ENCODE peak calls at places on chromosomes 13 and 19, in four cellular contexts. O is fibroblast of lung, K is WTC11, P is progenitor cell of endocrine pancreas. Z is an unnamed sample.

GRCh38 chr19:35513231-35513974 is at the start of gene DMKN:
- DNase-seq in O (peak), P (no peak), K (no peak), Z (no peak)

GRCh38 chr13:97004096-97004876 is 10.0 kb upstream of the OXGR1 start:
- DNase-seq in O (peak), P (no peak), K (no peak), Z (no peak)

GRCh38 chr13:60019119-60019993 is 144.4 kb downstream of the DIAPH3 start:
- DNase-seq in K (no peak), O (peak), P (no peak), Z (no peak)

GRCh38 chr13:30421093-30422055 is 919 bp upstream of the UBE2L5 start:
- DNase-seq in K (peak), P (peak), O (peak), Z (peak)

GRCh38 chr19:18385359-18385674 is 641 bp upstream of the GDF15 start:
- DNase-seq in O (no peak), K (no peak), P (no peak), Z (no peak)

GRCh38 chr13:75636339-75637095 is 387 bp downstream of the LMO7 start:
- DNase-seq in K (peak), O (peak), P (peak), Z (peak)

GRCh38 chr13:53775807-53776206 is 747.2 kb downstream of the OLFM4 start:
- DNase-seq in K (no peak), O (no peak), P (no peak), Z (no peak)

GRCh38 chr13:48334534-48335127 is 31.1 kb downstream of the RB1 start:
- DNase-seq in P (no peak), K (no peak), O (peak), Z (no peak)

GRCh38 chr19:39582442-39582841 is 19.9 kb upstream of the LGALS13 start:
- DNase-seq in K (no peak), O (no peak), P (no peak), Z (no peak)

GRCh38 chr13:42652642-42653415 is 78.9 kb downstream of the TNFSF11 start:
- DNase-seq in P (no peak), K (no peak), O (no peak), Z (no peak)

GRCh38 chr13:24650157-24650556 is 30.1 kb upstream of the ATP12A start:
- DNase-seq in K (no peak), O (peak), P (no peak), Z (no peak)

GRCh38 chr13:92074658-92075057 is 676.2 kb downstream of the GPC5 start:
- DNase-seq in K (peak), O (peak), P (no peak), Z (no peak)

GRCh38 chr19:2385053-2385721 is 25.1 kb downstream of the TMPRSS9 start:
- DNase-seq in P (no peak), K (peak), O (peak), Z (peak)

GRCh38 chr13:73299787-73300186 is 241.0 kb downstream of the KLF5 start:
- DNase-seq in P (no peak), K (no peak), O (no peak), Z (no peak)

GRCh38 chr13:102580552-102581169 is 16.1 kb upstream of the TPP2 start:
- DNase-seq in P (no peak), K (no peak), O (peak), Z (no peak)

GRCh38 chr19:4521170-4521887 is 3.0 kb upstream of the PLIN4 start:
- DNase-seq in K (no peak), P (no peak), O (no peak), Z (no peak)

GRCh38 chr13:28438067-28438466 is 56.9 kb downstream of the FLT1 start:
- DNase-seq in O (no peak), P (no peak), K (no peak), Z (no peak)

GRCh38 chr13:44854264-44855060 is 134.8 kb downstream of the NUFIP1 start:
- DNase-seq in O (no peak), P (no peak), K (no peak), Z (no peak)

GRCh38 chr19:14497347-14497921 is 1.5 kb upstream of the GIPC1 start:
- DNase-seq in O (no peak), K (no peak), P (no peak), Z (no peak)

GRCh38 chr13:50106559-50106958 is 91.3 kb downstream of the KCNRG start:
- DNase-seq in P (no peak), O (no peak), K (no peak), Z (no peak)

GRCh38 chr13:71374471-71375041 is 492.4 kb downstream of the DACH1 start:
- DNase-seq in O (peak), P (no peak), K (no peak), Z (no peak)

GRCh38 chr19:9952276-9952675 is 16.0 kb upstream of the OLFM2 start:
- DNase-seq in O (no peak), P (no peak), K (no peak), Z (no peak)

GRCh38 chr19:10315335-10316214 is at the start of gene FDX2:
- DNase-seq in K (peak), P (peak), O (peak), Z (peak)

GRCh38 chr19:39397360-39398296 is 6.5 kb downstream of the MED29 start:
- DNase-seq in O (peak), P (peak), K (peak), Z (peak)

GRCh38 chr19:51327066-51327985 is 14.6 kb downstream of the VSIG10L start:
- DNase-seq in K (peak), O (peak), P (no peak), Z (peak)

GRCh38 chr19:47389150-47389556 is 30.2 kb downstream of the MEIS3 start:
- DNase-seq in K (no peak), P (no peak), O (no peak), Z (no peak)

GRCh38 chr13:37587236-37587635 is 11.3 kb downstream of the POSTN start:
- DNase-seq in O (peak), P (no peak), K (no peak), Z (no peak)

GRCh38 chr13:50030315-50030714 is 15.1 kb downstream of the KCNRG start:
- DNase-seq in O (no peak), K (no peak), P (no peak), Z (no peak)

GRCh38 chr19:35114656-35115537 is 726 bp upstream of the FXYD3 start:
- DNase-seq in P (peak), O (peak), K (peak), Z (peak)

GRCh38 chr19:17758528-17758927 is 7.3 kb downstream of the FCHO1 start:
- DNase-seq in O (no peak), P (no peak), K (no peak), Z (no peak)

GRCh38 chr13:76667551-76667950 is 218.7 kb downstream of the KCTD12 start:
- DNase-seq in O (peak), K (no peak), P (no peak), Z (no peak)

GRCh38 chr13:68995972-68996670 is 1111.5 kb upstream of the ATXN8OS start:
- DNase-seq in K (no peak), O (no peak), P (no peak), Z (no peak)

GRCh38 chr19:45251452-45252354 is 632 bp downstream of the MARK4 start:
- DNase-seq in P (peak), K (peak), O (peak), Z (peak)

GRCh38 chr13:47678201-47678963 is 322.7 kb downstream of the SUCLA2 start:
- DNase-seq in P (no peak), O (no peak), K (no peak), Z (no peak)

GRCh38 chr19:16435238-16435911 is 36.4 kb downstream of the EPS15L1 start:
- DNase-seq in K (no peak), O (peak), P (no peak), Z (no peak)

GRCh38 chr13:19324325-19324724 is 142.7 kb upstream of the TUBA3C start:
- DNase-seq in O (no peak), K (no peak), P (no peak), Z (no peak)

GRCh38 chr13:111411186-111411858 is 90.9 kb downstream of the TEX29 start:
- DNase-seq in O (no peak), K (no peak), P (no peak), Z (no peak)

GRCh38 chr19:46602392-46603194 is 1.5 kb downstream of the CALM3 start:
- DNase-seq in O (no peak), K (no peak), P (no peak), Z (no peak)

Z was measured in ecto neural progenitor cell.